ENCODE peak calls at places on chromosomes 3 and 15, in nine cellular contexts. One of them, this sample, is unnamed.
A peak's percentile ranks its signal among the peaks of the same experiment; 100 is the strongest.

GRCh38 chr15:70026991-70027390 is 70.7 kb downstream of the TLE3 start:
- DNase-seq in HCT116: no peak
- DNase-seq in GM23248: no peak
- DNase-seq in neural progenitor cell: no peak
- DNase-seq in OCI-LY7: no peak
- DNase-seq in GM23338: no peak
- DNase-seq in hepatocyte: no peak
- DNase-seq in SK-N-SH: no peak
- DNase-seq in PC-3: no peak
- DNase-seq in this sample: no peak

GRCh38 chr3:71341721-71342120 is 241.8 kb downstream of the FOXP1 start:
- DNase-seq in GM23338: no peak
- DNase-seq in PC-3: peak; percentile 61
- DNase-seq in hepatocyte: no peak
- DNase-seq in neural progenitor cell: no peak
- DNase-seq in HCT116: no peak
- DNase-seq in GM23248: peak; percentile 75
- DNase-seq in OCI-LY7: no peak
- DNase-seq in SK-N-SH: no peak
- DNase-seq in this sample: no peak

GRCh38 chr15:70466305-70466704 is 297.1 kb downstream of the UACA start:
- DNase-seq in hepatocyte: no peak
- DNase-seq in HCT116: no peak
- DNase-seq in GM23338: no peak
- DNase-seq in GM23248: no peak
- DNase-seq in OCI-LY7: no peak
- DNase-seq in neural progenitor cell: no peak
- DNase-seq in PC-3: no peak
- DNase-seq in SK-N-SH: no peak
- DNase-seq in this sample: peak; percentile 15

GRCh38 chr15:73624530-73624929 is 8.7 kb downstream of the NPTN start:
- DNase-seq in GM23338: no peak
- DNase-seq in HCT116: no peak
- DNase-seq in neural progenitor cell: no peak
- DNase-seq in OCI-LY7: no peak
- DNase-seq in GM23248: no peak
- DNase-seq in PC-3: no peak
- DNase-seq in hepatocyte: no peak
- DNase-seq in SK-N-SH: no peak
- DNase-seq in this sample: no peak

GRCh38 chr3:196931157-196931556 is 11.2 kb downstream of the NCBP2 start:
- DNase-seq in HCT116: no peak
- DNase-seq in GM23248: no peak
- DNase-seq in SK-N-SH: no peak
- DNase-seq in GM23338: no peak
- DNase-seq in OCI-LY7: peak; percentile 36
- DNase-seq in PC-3: no peak
- DNase-seq in neural progenitor cell: no peak
- DNase-seq in hepatocyte: no peak
- DNase-seq in this sample: no peak

GRCh38 chr15:84721381-84721780 is 5.4 kb upstream of the SEC11A start:
- DNase-seq in hepatocyte: no peak
- DNase-seq in SK-N-SH: no peak
- DNase-seq in HCT116: no peak
- DNase-seq in PC-3: no peak
- DNase-seq in GM23248: no peak
- DNase-seq in GM23338: no peak
- DNase-seq in neural progenitor cell: no peak
- DNase-seq in OCI-LY7: peak; percentile 27
- DNase-seq in this sample: no peak

GRCh38 chr3:27657404-27657803 is 64.7 kb downstream of the EOMES start:
- DNase-seq in hepatocyte: no peak
- DNase-seq in SK-N-SH: no peak
- DNase-seq in PC-3: peak; percentile 61
- DNase-seq in OCI-LY7: no peak
- DNase-seq in HCT116: no peak
- DNase-seq in GM23338: no peak
- DNase-seq in GM23248: peak; percentile 69
- DNase-seq in neural progenitor cell: no peak
- DNase-seq in this sample: no peak

GRCh38 chr3:194487289-194488006 is 646 bp upstream of the ATP13A3 start:
- DNase-seq in SK-N-SH: peak; percentile 66
- DNase-seq in neural progenitor cell: peak; percentile 28
- DNase-seq in HCT116: no peak
- DNase-seq in GM23248: peak; percentile 60
- DNase-seq in GM23338: peak; percentile 77
- DNase-seq in PC-3: no peak
- DNase-seq in OCI-LY7: peak; percentile 72
- DNase-seq in hepatocyte: peak; percentile 53
- DNase-seq in this sample: peak; percentile 47

GRCh38 chr15:68154923-68155559 is 50.1 kb downstream of the CALML4 start:
- DNase-seq in GM23338: peak; percentile 83
- DNase-seq in OCI-LY7: peak; percentile 72
- DNase-seq in GM23248: peak; percentile 82
- DNase-seq in hepatocyte: peak; percentile 76
- DNase-seq in neural progenitor cell: peak; percentile 76
- DNase-seq in SK-N-SH: peak; percentile 39
- DNase-seq in HCT116: peak; percentile 27
- DNase-seq in PC-3: peak; percentile 71
- DNase-seq in this sample: peak; percentile 61

GRCh38 chr3:139180489-139180888 is 135.8 kb upstream of the PRR23C start:
- DNase-seq in GM23248: no peak
- DNase-seq in GM23338: no peak
- DNase-seq in OCI-LY7: no peak
- DNase-seq in SK-N-SH: no peak
- DNase-seq in PC-3: no peak
- DNase-seq in HCT116: no peak
- DNase-seq in neural progenitor cell: no peak
- DNase-seq in hepatocyte: no peak
- DNase-seq in this sample: no peak

GRCh38 chr15:27865323-27865922 is 233.7 kb downstream of the OCA2 start:
- DNase-seq in GM23338: no peak
- DNase-seq in PC-3: no peak
- DNase-seq in SK-N-SH: no peak
- DNase-seq in HCT116: no peak
- DNase-seq in OCI-LY7: no peak
- DNase-seq in hepatocyte: no peak
- DNase-seq in GM23248: no peak
- DNase-seq in neural progenitor cell: no peak
- DNase-seq in this sample: no peak

GRCh38 chr3:181851063-181851462 is 139.3 kb downstream of the SOX2 start:
- DNase-seq in SK-N-SH: no peak
- DNase-seq in HCT116: no peak
- DNase-seq in OCI-LY7: no peak
- DNase-seq in neural progenitor cell: no peak
- DNase-seq in PC-3: peak; percentile 79
- DNase-seq in GM23338: no peak
- DNase-seq in GM23248: no peak
- DNase-seq in hepatocyte: peak; percentile 36
- DNase-seq in this sample: no peak

GRCh38 chr15:42444415-42445063 is 46.4 kb downstream of the ZNF106 start:
- DNase-seq in SK-N-SH: no peak
- DNase-seq in PC-3: no peak
- DNase-seq in GM23338: peak; percentile 34
- DNase-seq in HCT116: no peak
- DNase-seq in neural progenitor cell: no peak
- DNase-seq in hepatocyte: peak; percentile 19
- DNase-seq in GM23248: peak; percentile 39
- DNase-seq in OCI-LY7: no peak
- DNase-seq in this sample: no peak

GRCh38 chr3:6255229-6255628 is 605.7 kb upstream of the GRM7 start:
- DNase-seq in neural progenitor cell: no peak
- DNase-seq in GM23248: no peak
- DNase-seq in PC-3: no peak
- DNase-seq in OCI-LY7: no peak
- DNase-seq in SK-N-SH: no peak
- DNase-seq in HCT116: no peak
- DNase-seq in GM23338: no peak
- DNase-seq in hepatocyte: no peak
- DNase-seq in this sample: no peak

GRCh38 chr15:100021653-100022052 is 288.4 kb upstream of the LYSMD4 start:
- DNase-seq in neural progenitor cell: no peak
- DNase-seq in hepatocyte: no peak
- DNase-seq in SK-N-SH: no peak
- DNase-seq in GM23338: no peak
- DNase-seq in HCT116: no peak
- DNase-seq in OCI-LY7: no peak
- DNase-seq in PC-3: no peak
- DNase-seq in GM23248: no peak
- DNase-seq in this sample: no peak

GRCh38 chr3:186985713-186986364 is 55.5 kb downstream of the ST6GAL1 start:
- DNase-seq in HCT116: no peak
- DNase-seq in GM23338: no peak
- DNase-seq in PC-3: peak; percentile 66
- DNase-seq in OCI-LY7: peak; percentile 75
- DNase-seq in neural progenitor cell: no peak
- DNase-seq in SK-N-SH: no peak
- DNase-seq in GM23248: no peak
- DNase-seq in hepatocyte: no peak
- DNase-seq in this sample: peak; percentile 45

GRCh38 chr3:128383316-128384235 is 83.1 kb downstream of the DNAJB8 start:
- DNase-seq in GM23338: no peak
- DNase-seq in HCT116: peak; percentile 38
- DNase-seq in OCI-LY7: no peak
- DNase-seq in SK-N-SH: peak; percentile 91
- DNase-seq in neural progenitor cell: no peak
- DNase-seq in hepatocyte: peak; percentile 85
- DNase-seq in GM23248: peak; percentile 62
- DNase-seq in PC-3: peak; percentile 90
- DNase-seq in this sample: peak; percentile 85

GRCh38 chr15:85411992-85412538 is 31.7 kb downstream of the AKAP13 start:
- DNase-seq in GM23338: no peak
- DNase-seq in OCI-LY7: no peak
- DNase-seq in neural progenitor cell: no peak
- DNase-seq in PC-3: peak; percentile 81
- DNase-seq in hepatocyte: no peak
- DNase-seq in HCT116: no peak
- DNase-seq in SK-N-SH: no peak
- DNase-seq in GM23248: peak; percentile 68
- DNase-seq in this sample: no peak

GRCh38 chr3:18224406-18224805 is 200.7 kb downstream of the SATB1 start:
- DNase-seq in OCI-LY7: peak; percentile 27
- DNase-seq in GM23248: no peak
- DNase-seq in hepatocyte: no peak
- DNase-seq in neural progenitor cell: no peak
- DNase-seq in SK-N-SH: no peak
- DNase-seq in PC-3: no peak
- DNase-seq in GM23338: no peak
- DNase-seq in HCT116: no peak
- DNase-seq in this sample: no peak
- H3K4me1 ChIP-seq in OCI-LY7: peaks cover 87% of the 10 kb centered on the region
- H3K4me1 ChIP-seq in GM23248: no peaks in the 10 kb centered on the region
- H3K4me1 ChIP-seq in hepatocyte: no peaks in the 10 kb centered on the region
- H3K4me1 ChIP-seq in neural progenitor cell: peaks cover 17% of the 10 kb centered on the region
- H3K4me1 ChIP-seq in SK-N-SH: no peaks in the 10 kb centered on the region
- H3K4me1 ChIP-seq in PC-3: no peaks in the 10 kb centered on the region
- H3K4me1 ChIP-seq in GM23338: peaks cover 11% of the 10 kb centered on the region
- H3K4me1 ChIP-seq in HCT116: no peaks in the 10 kb centered on the region
- H3K4me1 ChIP-seq in this sample: peaks cover 39% of the 10 kb centered on the region

DNA sequence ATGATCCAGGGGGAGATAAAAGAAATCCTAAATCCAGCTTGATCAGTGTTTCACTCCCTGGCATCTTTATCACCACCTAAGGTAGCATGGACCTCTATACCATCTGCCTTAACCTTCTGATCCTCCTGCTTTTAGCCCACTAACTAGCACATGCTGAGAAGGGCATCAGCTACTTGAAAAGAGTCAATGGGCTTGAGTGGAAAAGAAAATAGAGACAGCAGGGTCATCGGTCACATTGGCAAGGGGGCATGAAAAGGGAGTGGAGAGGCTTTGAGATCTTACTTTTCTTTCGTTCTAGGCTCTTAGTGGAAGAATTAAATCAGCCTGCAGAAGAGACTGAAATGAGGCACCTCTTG is 239 bp upstream of the ZFYVE19 start:
- DNase-seq in neural progenitor cell: no peak
- DNase-seq in HCT116: no peak
- DNase-seq in GM23248: no peak
- DNase-seq in hepatocyte: no peak
- DNase-seq in SK-N-SH: peak; percentile 30
- DNase-seq in PC-3: no peak
- DNase-seq in OCI-LY7: no peak
- DNase-seq in GM23338: no peak
- DNase-seq in this sample: no peak
- H2AFZ ChIP-seq in neural progenitor cell: peak overlapping the region; percentile 100
- H2AFZ ChIP-seq in HCT116: peak overlapping the region; percentile 94
- H2AFZ ChIP-seq in GM23248: peak overlapping the region; percentile 100
- H2AFZ ChIP-seq in hepatocyte: peak overlapping the region; percentile 86
- H2AFZ ChIP-seq in SK-N-SH: peak overlapping the region; percentile 99
- H2AFZ ChIP-seq in PC-3: peak overlapping the region; percentile 100
- H2AFZ ChIP-seq in OCI-LY7: peak overlapping the region; percentile 97
- H2AFZ ChIP-seq in GM23338: peak overlapping the region; percentile 100
- H2AFZ ChIP-seq in this sample: peak overlapping the region; percentile 100

GRCh38 chr15:89278307-89278706 is 34.5 kb downstream of the FANCI start:
- DNase-seq in GM23248: peak; percentile 51
- DNase-seq in OCI-LY7: no peak
- DNase-seq in SK-N-SH: no peak
- DNase-seq in neural progenitor cell: no peak
- DNase-seq in GM23338: no peak
- DNase-seq in hepatocyte: no peak
- DNase-seq in PC-3: peak; percentile 42
- DNase-seq in HCT116: no peak
- DNase-seq in this sample: no peak
- TF ChIP-seq EZH2phosphoT487 in GM23248: no peak
- TF ChIP-seq EZH2phosphoT487 in OCI-LY7: no peak
- TF ChIP-seq EZH2phosphoT487 in SK-N-SH: no peak
- TF ChIP-seq EZH2phosphoT487 in neural progenitor cell: no peak
- TF ChIP-seq EZH2phosphoT487 in GM23338: no peak
- TF ChIP-seq EZH2phosphoT487 in hepatocyte: no peak
- TF ChIP-seq EZH2phosphoT487 in PC-3: no peak
- TF ChIP-seq EZH2phosphoT487 in HCT116: no peak
- TF ChIP-seq EZH2phosphoT487 in this sample: no peak

GRCh38 chr15:66768984-66769383 is 66.9 kb downstream of the SMAD6 start:
- DNase-seq in HCT116: no peak
- DNase-seq in OCI-LY7: no peak
- DNase-seq in GM23248: no peak
- DNase-seq in hepatocyte: no peak
- DNase-seq in GM23338: no peak
- DNase-seq in neural progenitor cell: no peak
- DNase-seq in PC-3: no peak
- DNase-seq in SK-N-SH: no peak
- DNase-seq in this sample: no peak
- H3K4me1 ChIP-seq in HCT116: peaks cover 67% of the 10 kb centered on the region
- H3K4me1 ChIP-seq in OCI-LY7: no peaks in the 10 kb centered on the region
- H3K4me1 ChIP-seq in GM23248: peaks cover 42% of the 10 kb centered on the region
- H3K4me1 ChIP-seq in hepatocyte: peaks cover 92% of the 10 kb centered on the region
- H3K4me1 ChIP-seq in GM23338: peaks cover 42% of the 10 kb centered on the region
- H3K4me1 ChIP-seq in neural progenitor cell: peaks cover 52% of the 10 kb centered on the region
- H3K4me1 ChIP-seq in PC-3: peaks cover 53% of the 10 kb centered on the region
- H3K4me1 ChIP-seq in SK-N-SH: peaks cover 64% of the 10 kb centered on the region
- H3K4me1 ChIP-seq in this sample: no peaks in the 10 kb centered on the region